ENCODE peak calls at places on chromosomes 7 and 10, in six cellular contexts. T, O, V, W, B and Y are unnamed samples.

GRCh38 chr7:90631502-90631901 is 35.4 kb downstream of the CDK14 start:
- DNase-seq in O (no peak), V (no peak), B (no peak), W (no peak), T (no peak), Y (no peak)

GRCh38 chr10:102546606-102547310 is 43.0 kb downstream of the SUFU start:
- DNase-seq in W (no peak), V (no peak), O (no peak), T (no peak), B (no peak), Y (no peak)

GRCh38 chr10:19332304-19332703 is 283.7 kb downstream of the MALRD1 start:
- DNase-seq in T (no peak), W (no peak), B (no peak), O (no peak), V (no peak), Y (no peak)

GRCh38 chr7:100705341-100705752 is 574 bp upstream of the POP7 start:
- DNase-seq in B (peak; percentile 98), V (peak; percentile 89), T (peak; percentile 87), O (peak; percentile 36), W (peak; percentile 58), Y (peak; percentile 91)

GRCh38 chr10:49627031-49627430 is 13.2 kb downstream of the CHAT start:
- DNase-seq in W (no peak), V (no peak), O (no peak), T (no peak), B (no peak), Y (no peak)

GRCh38 chr7:90626011-90626410 is 29.9 kb downstream of the CDK14 start:
- DNase-seq in V (no peak), W (no peak), O (no peak), T (no peak), B (no peak), Y (no peak)

GRCh38 chr7:131613909-131614308 is 57.5 kb upstream of the PODXL start:
- DNase-seq in B (no peak), T (no peak), W (no peak), O (no peak), V (no peak), Y (no peak)

GRCh38 chr10:70256463-70256862 is 23.2 kb upstream of the PPA1 start:
- DNase-seq in W (no peak), V (no peak), B (no peak), O (no peak), T (no peak), Y (no peak)

GRCh38 chr7:128200376-128200775 is 40.7 kb upstream of the LEP start:
- DNase-seq in V (no peak), O (no peak), B (no peak), T (no peak), W (no peak), Y (no peak)

GRCh38 chr7:26292768-26293560 is 1.3 kb downstream of the SNX10 start:
- DNase-seq in O (no peak), V (no peak), W (peak; percentile 42), B (no peak), T (no peak), Y (no peak)

GRCh38 chr10:102735065-102735562 is 8.6 kb upstream of the WBP1L start:
- DNase-seq in V (peak; percentile 69), B (no peak), O (no peak), W (no peak), T (no peak), Y (no peak)

GRCh38 chr10:5840314-5841307 is 27.4 kb upstream of the GDI2 start:
- DNase-seq in W (peak; percentile 73), T (peak; percentile 71), B (no peak), O (peak; percentile 59), V (no peak), Y (peak; percentile 77)

GRCh38 chr7:158740657-158741293 is 36.2 kb upstream of the NCAPG2 start:
- DNase-seq in B (peak; percentile 31), V (peak; percentile 76), T (no peak), O (no peak), W (no peak), Y (no peak)

GRCh38 chr10:11533328-11533781 is 78.1 kb downstream of the USP6NL start:
- DNase-seq in T (no peak), B (no peak), O (no peak), V (peak; percentile 21), W (peak; percentile 46), Y (no peak)

GRCh38 chr10:71067098-71067760 is 145.1 kb upstream of the UNC5B start:
- DNase-seq in V (no peak), W (no peak), O (no peak), T (no peak), B (no peak), Y (no peak)

GRCh38 chr7:33044986-33045385 is 17.6 kb downstream of the NT5C3A start:
- DNase-seq in W (no peak), V (no peak), O (no peak), B (no peak), T (no peak), Y (no peak)
- TF ChIP-seq TAF1 in W (no peak), V (no peak), O (no peak), B (no peak), T (no peak), Y (no peak)

DNA sequence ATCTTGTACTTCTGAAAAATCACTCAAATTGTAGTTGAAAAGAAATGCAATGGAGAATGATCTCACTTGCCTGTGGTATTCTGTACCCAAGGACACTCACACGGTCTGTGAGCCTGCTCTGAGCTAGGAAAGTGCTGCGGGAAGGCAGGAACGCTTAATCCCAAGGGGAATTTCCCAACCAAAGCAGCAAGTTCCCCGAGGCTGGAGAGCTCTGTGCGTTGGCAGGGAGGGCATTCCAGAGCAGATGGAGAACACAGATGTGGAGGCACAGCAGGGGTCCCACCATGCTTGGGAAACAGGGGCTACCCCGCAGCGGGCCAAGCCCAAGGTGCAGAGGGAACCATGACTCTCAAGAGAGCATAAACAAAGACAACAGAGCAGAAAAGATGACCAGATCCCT is 13.6 kb downstream of the SVIL start:
- DNase-seq in B (no peak), V (no peak), W (peak; percentile 47), T (no peak), O (no peak), Y (no peak)
- TF ChIP-seq POLR2A in B (no peak), V (no peak), W (no peak), T (no peak), O (no peak), Y (no peak)

GRCh38 chr10:34811968-34812514 is 3.1 kb downstream of the PARD3 start:
- DNase-seq in B (no peak), T (no peak), V (no peak), O (no peak), W (no peak), Y (no peak)
- TF ChIP-seq TAF1 in B (no peak), T (no peak), V (no peak), O (no peak), W (no peak), Y (no peak)

DNA sequence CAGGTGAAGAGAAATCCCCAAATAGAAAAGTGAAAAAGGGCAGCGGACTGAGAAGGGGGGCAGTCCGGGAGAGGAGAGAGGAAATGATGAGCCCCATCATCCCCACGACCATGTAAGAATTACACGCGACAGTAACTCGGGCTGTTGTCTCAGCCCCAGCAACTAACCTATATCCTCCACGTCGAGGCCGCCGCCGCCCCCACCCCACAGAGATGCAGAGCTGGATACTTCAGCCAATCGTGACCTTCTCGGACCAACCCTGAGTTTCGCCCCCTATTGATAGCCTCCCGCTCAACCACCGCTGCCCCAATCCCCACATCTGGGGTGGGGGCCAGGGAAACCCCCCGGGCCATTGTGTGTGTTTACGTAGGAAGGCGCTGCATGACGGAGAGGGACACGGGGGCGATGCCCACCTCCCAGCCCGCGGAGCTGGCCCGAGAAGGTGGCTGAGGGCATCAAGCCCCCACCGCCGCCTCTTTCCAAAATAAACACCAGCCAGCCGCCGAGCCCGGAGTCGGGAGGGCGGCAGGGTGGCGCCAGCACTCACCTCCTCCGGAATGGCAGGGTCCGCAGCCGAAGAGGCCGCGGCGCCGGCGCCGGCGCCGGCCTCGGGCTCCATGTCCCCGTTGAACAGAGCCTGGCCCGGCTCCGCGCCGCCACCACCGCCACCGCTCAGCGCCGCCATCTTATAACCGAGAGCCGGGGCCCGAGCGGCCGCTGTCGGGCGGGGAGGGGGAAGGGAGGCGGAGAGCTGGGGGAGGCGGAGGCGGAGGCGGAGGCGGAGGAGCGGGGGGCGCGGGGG is 509 bp downstream of the BRAF start:
- DNase-seq in T (peak; percentile 39), B (peak; percentile 86), O (peak; percentile 50), V (peak; percentile 74), W (peak; percentile 65), Y (peak; percentile 51)
- TF ChIP-seq POLR2A in T (peak; percentile 21), B (peak; percentile 86), O (peak; percentile 75), V (peak; percentile 66), W (no peak), Y (peak; percentile 47)